ENCODE peak calls at places on chromosomes 12 and 14, in four cellular contexts. V is GM12878, E is K562, H is HL-60. A is an unnamed sample.

GRCh38 chr12:15600223-15600935 is 188.8 kb downstream of the EPS8 start:
- DNase-seq in V (no peak), E (no peak), H (no peak), A (no peak)

GRCh38 chr12:75641031-75641780 is 129.8 kb upstream of the KRR1 start:
- DNase-seq in V (peak), E (peak), H (peak), A (peak)

GRCh38 chr12:94596596-94596995 is 53.8 kb downstream of the TMCC3 start:
- DNase-seq in V (no peak), E (no peak), H (no peak), A (no peak)

GRCh38 chr12:29519585-29520182 is 22.2 kb upstream of the OVCH1 start:
- DNase-seq in V (no peak), E (peak), H (no peak), A (no peak)

GRCh38 chr14:24403294-24404013 is 4.7 kb downstream of the NYNRIN start:
- DNase-seq in V (no peak), E (no peak), H (no peak), A (no peak)

GRCh38 chr12:6724409-6724797 is 557 bp downstream of the COPS7A start:
- DNase-seq in V (no peak), E (no peak), H (peak), A (no peak)

GRCh38 chr14:44959538-44959937 is 2.2 kb downstream of the KLHL28 start:
- DNase-seq in V (no peak), E (no peak), H (no peak), A (no peak)

GRCh38 chr12:61870658-61871559 is 389.3 kb upstream of the USP15 start:
- DNase-seq in V (no peak), E (no peak), H (peak), A (no peak)

GRCh38 chr12:95412826-95413311 is 61.1 kb upstream of the METAP2 start:
- DNase-seq in V (no peak), E (no peak), H (no peak), A (no peak)

GRCh38 chr12:85572956-85573355 is 263.3 kb downstream of the RASSF9 start:
- DNase-seq in V (no peak), E (no peak), H (no peak), A (no peak)

GRCh38 chr14:70192915-70193314 is 4.2 kb upstream of the SLC8A3 start:
- DNase-seq in V (no peak), E (no peak), H (no peak), A (no peak)

GRCh38 chr12:20030847-20031246 is 337.5 kb upstream of the PDE3A start:
- DNase-seq in V (no peak), E (no peak), H (no peak), A (no peak)

GRCh38 chr12:116838395-116838794 is 42.8 kb downstream of the HRK start:
- DNase-seq in V (no peak), E (no peak), H (no peak), A (no peak)

GRCh38 chr14:100072783-100073346 is 7.6 kb downstream of the EVL start:
- DNase-seq in V (no peak), E (peak), H (peak), A (no peak)

GRCh38 chr12:68622250-68622649 is 11.6 kb downstream of the RAP1B start:
- DNase-seq in V (no peak), E (no peak), H (no peak), A (no peak)

GRCh38 chr12:74394647-74395046 is 143.0 kb upstream of the ATXN7L3B start:
- DNase-seq in V (no peak), E (no peak), H (no peak), A (no peak)

GRCh38 chr14:58760121-58760520 is 122.4 kb downstream of the DACT1 start:
- DNase-seq in V (no peak), E (no peak), H (no peak), A (no peak)

GRCh38 chr12:63937381-63938168 is 93.1 kb downstream of the SRGAP1 start:
- DNase-seq in V (no peak), E (no peak), H (no peak), A (no peak)

GRCh38 chr12:63905523-63905922 is 61.0 kb downstream of the SRGAP1 start:
- DNase-seq in V (no peak), E (no peak), H (no peak), A (no peak)

GRCh38 chr14:104461676-104462443 is 117.7 kb upstream of the C14orf180 start:
- DNase-seq in V (no peak), E (no peak), H (no peak), A (no peak)

GRCh38 chr14:25006961-25007795 is 42.8 kb downstream of the STXBP6 start:
- DNase-seq in V (no peak), E (no peak), H (no peak), A (no peak)

GRCh38 chr12:93571854-93572711 is at the start of gene SOCS2:
- DNase-seq in V (no peak), E (peak), H (no peak), A (peak)

GRCh38 chr14:74514471-74514932 is 20.9 kb downstream of the ISCA2 start:
- DNase-seq in V (no peak), E (no peak), H (no peak), A (no peak)

GRCh38 chr12:85509081-85509856 is 229.2 kb downstream of the ALX1 start:
- DNase-seq in V (no peak), E (no peak), H (no peak), A (no peak)

GRCh38 chr12:27554421-27555186 is 30.6 kb downstream of the PPFIBP1 start:
- DNase-seq in V (no peak), E (no peak), H (no peak), A (no peak)

GRCh38 chr14:25132734-25133422 is 82.9 kb upstream of the STXBP6 start:
- DNase-seq in V (no peak), E (peak), H (peak), A (peak)

GRCh38 chr14:91708795-91709194 is 23.1 kb downstream of the CATSPERB start:
- DNase-seq in V (no peak), E (no peak), H (no peak), A (no peak)

GRCh38 chr14:102213984-102214658 is 74.4 kb downstream of the WDR20 start:
- DNase-seq in V (no peak), E (no peak), H (no peak), A (no peak)

GRCh38 chr12:106358410-106359241 is 1.1 kb downstream of the POLR3B start:
- DNase-seq in V (no peak), E (peak), H (peak), A (no peak)

GRCh38 chr14:85175556-85175955 is 354.4 kb upstream of the FLRT2 start:
- DNase-seq in V (no peak), E (no peak), H (no peak), A (no peak)

GRCh38 chr12:57129311-57130288 is 1.3 kb downstream of the LRP1 start:
- DNase-seq in V (no peak), E (no peak), H (no peak), A (no peak)

GRCh38 chr12:105843989-105844768 is 294.6 kb downstream of the NUAK1 start:
- DNase-seq in V (no peak), E (peak), H (no peak), A (no peak)

GRCh38 chr12:108375986-108376663 is 37.0 kb upstream of the CMKLR1 start:
- DNase-seq in V (no peak), E (no peak), H (no peak), A (no peak)

GRCh38 chr12:108722992-108723766 is 8.1 kb downstream of the CORO1C start:
- DNase-seq in V (no peak), E (no peak), H (no peak), A (no peak)

GRCh38 chr14:21749306-21749868 is 75.8 kb upstream of the OR4E1 start:
- DNase-seq in V (no peak), E (no peak), H (no peak), A (no peak)

GRCh38 chr12:96302706-96303310 is 97.4 kb downstream of the CDK17 start:
- DNase-seq in V (no peak), E (no peak), H (no peak), A (no peak)

GRCh38 chr12:127909031-127909430 is 357.9 kb upstream of the TMEM132C start:
- DNase-seq in V (no peak), E (no peak), H (no peak), A (no peak)

GRCh38 chr12:80262372-80263170 is 163.2 kb downstream of the OTOGL start:
- DNase-seq in V (no peak), E (no peak), H (no peak), A (no peak)

GRCh38 chr14:100155049-100155621 is 4.3 kb downstream of the DEGS2 start:
- DNase-seq in V (no peak), E (peak), H (no peak), A (no peak)

DNA sequence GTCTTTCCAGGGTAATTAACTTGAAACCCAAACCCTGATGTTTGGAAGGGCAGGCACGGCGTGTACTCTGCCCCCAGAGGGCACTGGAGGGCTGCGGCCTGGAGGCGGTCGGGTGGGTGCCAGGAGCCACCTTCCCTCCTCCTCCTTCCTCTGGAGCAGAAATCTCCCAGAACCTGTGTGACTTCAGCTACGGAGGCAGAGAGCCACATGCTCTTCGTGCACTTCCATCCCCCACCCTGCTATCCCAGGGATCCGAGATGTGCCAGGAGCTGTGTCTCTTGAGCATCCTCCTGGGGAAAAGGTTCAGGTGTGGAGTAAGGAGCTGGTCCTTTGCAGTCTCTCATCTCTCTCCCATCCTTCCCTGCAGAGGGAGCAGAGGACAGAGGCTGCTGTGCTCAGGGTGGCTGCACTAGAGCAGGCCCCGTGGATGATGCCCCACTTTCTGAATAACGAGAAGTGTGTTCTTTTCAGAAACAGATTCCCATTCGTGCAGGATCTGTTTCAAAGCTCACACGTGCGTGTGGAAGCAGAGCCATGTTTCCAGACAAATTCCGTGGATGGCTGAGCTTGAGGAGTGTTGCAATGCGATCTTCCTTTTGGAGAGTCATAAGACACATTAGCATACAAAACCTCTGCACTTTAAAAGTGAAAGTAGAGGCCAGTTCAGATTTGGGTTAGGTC is 162.9 kb downstream of the ADGRD1 start:
- DNase-seq in V (no peak), E (no peak), H (no peak), A (no peak)
- TF ChIP-seq SPI1 in V (no peak), E (no peak), H (no peak), A (no peak)

GRCh38 chr12:8912910-8913309 is 1.4 kb upstream of the PHC1 start:
- DNase-seq in V (no peak), E (peak), H (no peak), A (peak)

GRCh38 chr12:8911606-8912268 is 2.6 kb upstream of the PHC1 start:
- DNase-seq in V (no peak), E (no peak), H (no peak), A (no peak)

GRCh38 chr12:8916154-8916553 is 1.8 kb downstream of the PHC1 start:
- DNase-seq in V (no peak), E (no peak), H (no peak), A (no peak)

GRCh38 chr12:8914716-8915526 is 612 bp downstream of the PHC1 start:
- DNase-seq in V (no peak), E (peak), H (no peak), A (peak)

DNA sequence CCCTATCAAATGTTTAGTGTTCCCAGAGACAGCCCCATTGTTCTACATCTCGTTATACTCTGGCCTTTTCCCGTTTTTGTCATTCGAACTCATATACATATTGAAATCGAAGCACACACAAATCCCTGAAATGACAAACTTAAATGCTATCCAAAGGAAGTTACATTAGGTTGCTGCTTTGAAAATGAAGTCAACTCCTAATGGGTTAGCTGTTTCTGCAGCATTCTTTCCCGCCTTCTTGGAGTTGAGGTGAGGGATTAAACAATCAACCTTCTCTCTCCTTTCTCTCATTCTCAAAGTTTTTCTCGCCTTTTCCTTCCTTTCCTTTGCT is 642 bp upstream of the PHC1 start:
- DNase-seq in V (no peak), E (no peak), H (no peak), A (no peak)
- TF ChIP-seq SPI1 in V (no peak), E (no peak), H (no peak), A (no peak)

GRCh38 chr12:131131808-131132117 is 178.1 kb downstream of the ADGRD1 start:
- DNase-seq in V (no peak), E (no peak), H (no peak), A (no peak)

GRCh38 chr12:131133994-131134393 is 180.3 kb downstream of the ADGRD1 start:
- DNase-seq in V (no peak), E (no peak), H (no peak), A (no peak)

GRCh38 chr12:131132118-131132892 is 178.6 kb downstream of the ADGRD1 start:
- DNase-seq in V (no peak), E (peak), H (peak), A (peak)

GRCh38 chr12:131134523-131135310 is 181.0 kb downstream of the ADGRD1 start:
- DNase-seq in V (no peak), E (no peak), H (no peak), A (no peak)

GRCh38 chr12:131133015-131133905 is 179.6 kb downstream of the ADGRD1 start:
- DNase-seq in V (no peak), E (no peak), H (peak), A (no peak)
- TF ChIP-seq SPI1 in V (no peak), E (no peak), H (no peak), A (no peak)

GRCh38 chr12:49369723-49370145 is 2.5 kb downstream of the SPATS2 start:
- DNase-seq in V (peak), E (peak), H (no peak), A (no peak)
- TF ChIP-seq SPI1 in V (no peak), E (no peak), H (no peak), A (no peak)

GRCh38 chr12:67069451-67070306 is 199.5 kb upstream of the CAND1 start:
- DNase-seq in V (no peak), E (peak), H (peak), A (peak)
- TF ChIP-seq SPI1 in V (no peak), E (no peak), H (no peak), A (no peak)

GRCh38 chr12:111055181-111055880 is 135.0 kb upstream of the MYL2 start:
- DNase-seq in V (no peak), E (no peak), H (no peak), A (no peak)

GRCh38 chr12:111057726-111058125 is 137.3 kb upstream of the MYL2 start:
- DNase-seq in V (no peak), E (no peak), H (no peak), A (no peak)

GRCh38 chr12:111056618-111057521 is 136.5 kb upstream of the MYL2 start:
- DNase-seq in V (peak), E (peak), H (peak), A (peak)
- TF ChIP-seq SPI1 in V (no peak), E (no peak), H (peak), A (peak)

GRCh38 chr12:53867216-53868012 is 71.2 kb upstream of the HOXC13 start:
- DNase-seq in V (no peak), E (peak), H (no peak), A (no peak)

GRCh38 chr12:53872367-53872766 is 66.3 kb upstream of the HOXC13 start:
- DNase-seq in V (no peak), E (no peak), H (no peak), A (no peak)

GRCh38 chr12:53868516-53868986 is 70.1 kb upstream of the HOXC13 start:
- DNase-seq in V (no peak), E (no peak), H (no peak), A (no peak)

GRCh38 chr12:53869500-53869899 is 69.1 kb upstream of the HOXC13 start:
- DNase-seq in V (no peak), E (no peak), H (no peak), A (no peak)

DNA sequence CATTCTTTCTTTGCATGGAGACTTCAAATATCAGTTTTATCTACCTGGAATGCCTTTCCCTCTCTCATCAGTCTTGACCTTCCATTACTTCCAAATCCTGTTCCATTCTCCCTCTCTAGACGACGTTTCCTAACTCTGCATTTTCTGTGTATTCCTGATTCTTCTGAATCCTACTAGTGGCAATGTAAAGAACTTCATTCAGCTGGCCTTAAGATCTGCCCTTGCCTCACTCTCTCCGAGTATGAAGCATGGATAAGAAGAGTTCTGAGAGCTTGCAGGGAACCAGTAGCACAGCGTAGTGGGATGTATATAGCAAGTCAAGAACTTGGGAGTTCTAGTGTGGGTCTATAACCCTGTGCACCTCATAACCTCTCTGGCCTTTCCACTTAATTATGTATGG is 68.5 kb upstream of the HOXC13 start:
- DNase-seq in V (no peak), E (no peak), H (no peak), A (no peak)
- TF ChIP-seq SPI1 in V (no peak), E (no peak), H (no peak), A (no peak)

GRCh38 chr12:4379410-4379809 is at the start of gene FGF23:
- DNase-seq in V (no peak), E (peak), H (no peak), A (no peak)
- TF ChIP-seq SPI1 in V (no peak), E (no peak), H (no peak), A (no peak)

DNA sequence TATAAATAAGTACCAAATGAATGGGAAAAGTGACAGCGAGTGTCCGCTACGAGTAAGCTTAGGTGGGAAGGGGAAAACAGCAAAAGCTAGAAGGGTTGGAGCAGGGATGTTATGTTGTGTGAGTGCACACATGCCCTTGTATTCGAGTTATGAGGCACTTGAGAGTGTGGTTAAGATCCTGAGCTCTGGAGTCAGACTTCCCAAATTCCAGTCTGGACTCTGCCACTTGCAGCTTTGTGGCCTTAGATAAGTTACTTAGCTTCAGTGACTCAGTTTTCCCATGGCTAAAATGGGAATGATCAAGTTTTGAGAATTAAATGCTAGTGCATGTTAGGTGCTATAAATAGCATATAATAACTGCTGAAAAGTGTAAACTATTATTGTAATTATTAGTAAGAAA is 44.9 kb downstream of the KTN1 start:
- DNase-seq in V (no peak), E (no peak), H (no peak), A (no peak)
- TF ChIP-seq SPI1 in V (no peak), E (no peak), H (no peak), A (no peak)

DNA sequence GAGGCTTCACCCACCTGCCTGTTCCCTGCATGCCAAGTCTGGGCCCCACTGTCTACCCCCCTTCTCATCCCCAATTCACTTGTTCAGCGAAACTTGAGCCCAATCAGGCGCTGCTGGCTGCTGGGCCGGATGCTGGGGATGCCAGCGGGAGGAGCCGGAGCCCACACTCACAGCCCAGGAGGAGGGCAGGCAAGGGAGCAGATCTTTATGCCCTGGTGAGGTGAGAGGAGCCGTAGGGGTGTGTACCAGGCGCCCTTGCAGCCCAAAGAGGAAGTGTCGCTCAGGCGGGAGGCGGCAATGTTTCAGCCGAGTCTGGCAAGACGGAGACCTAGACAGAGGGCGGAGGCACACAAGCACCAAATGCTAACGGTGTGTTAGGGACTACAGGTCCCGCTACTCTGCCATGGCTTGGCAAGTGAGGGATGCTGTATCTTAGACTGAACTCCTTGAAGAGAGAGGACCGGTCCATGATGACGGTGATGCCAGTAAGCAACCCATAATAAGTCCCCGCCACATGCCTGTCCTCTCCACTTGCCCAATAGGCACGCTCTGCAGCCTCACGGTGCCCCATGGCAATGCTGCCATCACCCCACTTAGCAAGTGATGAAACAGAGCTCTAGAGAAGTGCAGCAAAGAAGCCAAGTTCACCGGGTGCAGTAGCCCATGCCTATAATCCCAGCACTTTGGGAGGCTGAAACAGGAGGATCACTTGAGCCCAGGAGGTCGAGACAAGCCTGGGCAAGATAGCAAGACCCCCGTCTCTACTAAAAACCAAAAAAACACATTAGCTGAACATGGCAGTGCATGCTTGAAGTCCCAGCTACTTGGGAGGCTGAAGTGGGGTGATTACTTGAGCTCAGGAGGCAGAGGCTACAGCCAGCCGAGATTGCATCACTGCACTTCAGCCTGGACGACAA is 41.6 kb downstream of the LRRC74A start:
- DNase-seq in V (no peak), E (no peak), H (peak), A (no peak)
- TF ChIP-seq SPI1 in V (peak), E (peak), H (peak), A (peak)